ENCODE peak calls at places on chromosomes 12 and 14, in four cellular contexts. X is fibroblast of lung, V is heart right ventricle, G is pancreas. C is an unnamed sample.

GRCh38 chr14:88106377-88106776 is 101.4 kb downstream of the GPR65 start:
- DNase-seq in G (no peak), V (no peak), X (no peak), C (no peak)

GRCh38 chr14:100438678-100439592 is 115.8 kb downstream of the SLC25A47 start:
- DNase-seq in X (peak; percentile 95), V (no peak), G (no peak), C (peak; percentile 90)

GRCh38 chr14:56976211-56976610 is 165.9 kb upstream of the OTX2 start:
- DNase-seq in G (no peak), X (no peak), V (no peak), C (no peak)

GRCh38 chr14:21894003-21894897 is 220.6 kb upstream of the OR4E1 start:
- DNase-seq in G (no peak), V (no peak), X (no peak), C (no peak)

GRCh38 chr14:24441904-24442239 is 704 bp downstream of the SDR39U1 start:
- DNase-seq in X (peak; percentile 64), V (no peak), G (no peak), C (no peak)

GRCh38 chr12:47391566-47391965 is 311.8 kb upstream of the AMIGO2 start:
- DNase-seq in V (no peak), X (peak; percentile 57), G (no peak), C (peak; percentile 34)

GRCh38 chr14:95274874-95275273 is 44.8 kb downstream of the CLMN start:
- DNase-seq in X (no peak), G (no peak), V (no peak), C (no peak)

GRCh38 chr12:74890237-74890599 is 319.4 kb downstream of the KCNC2 start:
- DNase-seq in X (peak; percentile 91), G (peak; percentile 16), V (no peak), C (no peak)

GRCh38 chr14:61927015-61927414 is 164.8 kb downstream of the SNAPC1 start:
- DNase-seq in V (no peak), X (peak; percentile 80), G (no peak), C (no peak)

GRCh38 chr14:77917802-77918201 is 117.9 kb downstream of the ADCK1 start:
- DNase-seq in G (no peak), X (no peak), V (peak; percentile 8), C (no peak)

GRCh38 chr12:58916891-58917570 is 3.3 kb downstream of the LRIG3 start:
- DNase-seq in G (peak; percentile 31), V (no peak), X (peak; percentile 74), C (peak; percentile 65)

GRCh38 chr12:127209318-127209717 is 1057.7 kb upstream of the TMEM132C start:
- DNase-seq in V (no peak), X (no peak), G (no peak), C (no peak)

GRCh38 chr14:100142073-100143040 is 17.1 kb downstream of the DEGS2 start:
- DNase-seq in G (peak; percentile 61), V (peak; percentile 80), X (no peak), C (peak; percentile 80)

GRCh38 chr14:69363055-69363454 is 35.0 kb downstream of the ERH start:
- DNase-seq in G (no peak), X (peak; percentile 6), V (peak; percentile 25), C (no peak)

GRCh38 chr12:89244536-89244935 is 107.8 kb downstream of the DUSP6 start:
- DNase-seq in X (peak; percentile 61), G (no peak), V (no peak), C (no peak)

GRCh38 chr12:38016606-38017005 is 300.0 kb upstream of the ALG10B start:
- DNase-seq in G (no peak), X (no peak), V (no peak), C (no peak)

GRCh38 chr12:24719293-24719721 is 229.6 kb downstream of the BCAT1 start:
- DNase-seq in G (no peak), X (peak; percentile 83), V (no peak), C (no peak)

GRCh38 chr14:56195219-56195618 is 77.0 kb downstream of the PELI2 start:
- DNase-seq in X (no peak), G (no peak), V (no peak), C (no peak)

GRCh38 chr14:103858063-103858820 is 10.9 kb upstream of the PPP1R13B start:
- DNase-seq in V (no peak), X (no peak), G (no peak), C (peak; percentile 37)

GRCh38 chr12:9404469-9405260 is 196.5 kb upstream of the PZP start:
- DNase-seq in X (no peak), G (no peak), V (no peak), C (no peak)

GRCh38 chr12:20716985-20717384 is 21.9 kb downstream of the SLCO1C1 start:
- DNase-seq in G (no peak), X (no peak), V (no peak), C (no peak)

GRCh38 chr14:31717294-31718085 is 156.3 kb downstream of the NUBPL start:
- DNase-seq in V (no peak), X (peak; percentile 2), G (peak; percentile 20), C (no peak)

GRCh38 chr12:98998697-98999299 is 353.7 kb downstream of the APAF1 start:
- DNase-seq in X (peak; percentile 23), G (no peak), V (no peak), C (peak; percentile 1)

GRCh38 chr12:8950702-8951478 is 1.4 kb upstream of the M6PR start:
- DNase-seq in G (no peak), X (no peak), V (no peak), C (no peak)

GRCh38 chr14:61147898-61148549 is 133.1 kb downstream of the TMEM30B start:
- DNase-seq in V (peak; percentile 30), X (peak; percentile 100), G (no peak), C (no peak)

GRCh38 chr14:37595809-37596595 is 573 bp downstream of the TTC6 start:
- DNase-seq in G (no peak), V (no peak), X (peak; percentile 22), C (peak; percentile 92)

GRCh38 chr12:13982010-13982409 is 608 bp upstream of the GRIN2B start:
- DNase-seq in X (no peak), V (no peak), G (no peak), C (no peak)

GRCh38 chr12:10130042-10130441 is at the start of gene CLEC7A:
- DNase-seq in G (no peak), V (no peak), X (no peak), C (no peak)

GRCh38 chr14:33796356-33796755 is 154.5 kb downstream of the EGLN3 start:
- DNase-seq in V (no peak), X (peak; percentile 97), G (no peak), C (no peak)

GRCh38 chr12:16012086-16012485 is 101.0 kb downstream of the DERA start:
- DNase-seq in G (peak; percentile 84), X (peak; percentile 64), V (peak; percentile 54), C (no peak)

GRCh38 chr12:4270016-4270669 is 3.4 kb upstream of the CCND2 start:
- DNase-seq in G (no peak), V (no peak), X (no peak), C (peak; percentile 82)

GRCh38 chr14:68705741-68706283 is 87.1 kb downstream of the ZFP36L1 start:
- DNase-seq in X (no peak), V (no peak), G (no peak), C (peak; percentile 88)

GRCh38 chr12:93979189-93979588 is 169.2 kb upstream of the PLXNC1 start:
- DNase-seq in V (peak; percentile 19), G (no peak), X (peak; percentile 35), C (no peak)

GRCh38 chr12:58596381-58596780 is 323.9 kb downstream of the LRIG3 start:
- DNase-seq in X (no peak), V (no peak), G (no peak), C (no peak)

GRCh38 chr14:87615822-87616679 is 376.9 kb downstream of the GALC start:
- DNase-seq in X (peak; percentile 33), G (peak; percentile 33), V (peak; percentile 44), C (peak; percentile 24)

GRCh38 chr14:21902561-21903199 is 229.1 kb upstream of the OR4E1 start:
- DNase-seq in X (no peak), G (no peak), V (no peak), C (no peak)

GRCh38 chr12:110269622-110270124 is 11.4 kb upstream of the ATP2A2 start:
- DNase-seq in G (no peak), V (no peak), X (peak; percentile 90), C (no peak)
- H3K4me1 ChIP-seq in G (no peaks in the 10 kb centered on the region), V (peaks cover 56% of the 10 kb centered on the region), X (peaks cover 29% of the 10 kb centered on the region), C (no peaks in the 10 kb centered on the region)

DNA sequence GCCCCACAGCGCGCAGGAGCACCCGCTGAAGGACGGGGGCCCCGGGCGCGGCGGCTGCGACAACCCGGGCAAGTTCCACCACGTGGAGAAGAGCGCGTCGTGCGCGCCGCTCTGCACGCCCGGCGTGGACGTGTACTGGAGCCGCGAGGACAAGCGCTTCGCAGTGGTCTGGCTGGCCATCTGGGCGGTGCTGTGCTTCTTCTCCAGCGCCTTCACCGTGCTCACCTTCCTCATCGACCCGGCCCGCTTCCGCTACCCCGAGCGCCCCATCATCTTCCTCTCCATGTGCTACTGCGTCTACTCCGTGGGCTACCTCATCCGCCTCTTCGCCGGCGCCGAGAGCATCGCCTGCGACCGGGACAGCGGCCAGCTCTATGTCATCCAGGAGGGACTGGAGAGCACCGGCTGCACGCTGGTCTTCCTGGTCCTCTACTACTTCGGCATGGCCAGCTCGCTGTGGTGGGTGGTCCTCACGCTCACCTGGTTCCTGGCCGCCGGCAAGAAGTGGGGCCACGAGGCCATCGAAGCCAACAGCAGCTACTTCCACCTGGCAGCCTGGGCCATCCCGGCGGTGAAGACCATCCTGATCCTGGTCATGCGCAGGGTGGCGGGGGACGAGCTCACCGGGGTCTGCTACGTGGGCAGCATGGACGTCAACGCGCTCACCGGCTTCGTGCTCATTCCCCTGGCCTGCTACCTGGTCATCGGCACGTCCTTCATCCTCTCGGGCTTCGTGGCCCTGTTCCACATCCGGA is 1.4 kb downstream of the FZD10 start:
- DNase-seq in V (no peak), X (no peak), G (no peak), C (no peak)
- H3K4me1 ChIP-seq in V (peaks cover 19% of the 10 kb centered on the region), X (no peaks in the 10 kb centered on the region), G (no peaks in the 10 kb centered on the region), C (no peaks in the 10 kb centered on the region)

GRCh38 chr14:53842938-53843337 is 113.7 kb downstream of the BMP4 start:
- DNase-seq in X (peak; percentile 89), G (no peak), V (no peak), C (no peak)
- H3K4me1 ChIP-seq in X (no peaks in the 10 kb centered on the region), G (no peaks in the 10 kb centered on the region), V (no peaks in the 10 kb centered on the region), C (no peaks in the 10 kb centered on the region)

GRCh38 chr12:52207106-52207505 is 15.3 kb upstream of the KRT80 start:
- DNase-seq in G (no peak), V (no peak), X (no peak), C (peak; percentile 16)
- H3K4me1 ChIP-seq in G (peaks cover 14% of the 10 kb centered on the region), V (peaks cover 24% of the 10 kb centered on the region), X (peaks cover 20% of the 10 kb centered on the region), C (no peaks in the 10 kb centered on the region)

GRCh38 chr12:50689437-50689836 is 74.5 kb upstream of the ATF1 start:
- DNase-seq in G (no peak), V (no peak), X (no peak), C (no peak)
- H3K4me1 ChIP-seq in G (no peaks in the 10 kb centered on the region), V (peaks cover 10% of the 10 kb centered on the region), X (no peaks in the 10 kb centered on the region), C (no peaks in the 10 kb centered on the region)

GRCh38 chr12:123984903-123985302 is 11.9 kb downstream of the ZNF664 start:
- DNase-seq in G (no peak), V (no peak), X (no peak), C (no peak)

GRCh38 chr12:123983822-123984485 is 10.9 kb downstream of the ZNF664 start:
- DNase-seq in G (no peak), V (peak; percentile 47), X (peak; percentile 61), C (peak; percentile 63)

GRCh38 chr12:123987022-123987421 is 14.0 kb downstream of the ZNF664 start:
- DNase-seq in X (no peak), V (no peak), G (no peak), C (no peak)

GRCh38 chr12:123989168-123989567 is 16.2 kb downstream of the ZNF664 start:
- DNase-seq in V (no peak), X (no peak), G (no peak), C (no peak)

GRCh38 chr12:123986374-123986920 is 13.4 kb downstream of the ZNF664 start:
- DNase-seq in V (no peak), G (no peak), X (no peak), C (no peak)
- H3K4me1 ChIP-seq in V (peaks cover 95% of the 10 kb centered on the region), G (peaks cover 29% of the 10 kb centered on the region), X (peaks cover 2% of the 10 kb centered on the region), C (peaks cover 12% of the 10 kb centered on the region)

GRCh38 chr12:124372831-124373230 is 77.9 kb downstream of the RFLNA start:
- DNase-seq in G (no peak), V (no peak), X (no peak), C (no peak)
- H3K4me1 ChIP-seq in G (peaks cover 31% of the 10 kb centered on the region), V (peaks cover 42% of the 10 kb centered on the region), X (peaks cover 19% of the 10 kb centered on the region), C (peaks cover 28% of the 10 kb centered on the region)